ENCODE peak calls at places on chromosomes 11 and 22, in five cellular contexts. One of them, this sample, is unnamed.
A peak's percentile ranks its signal among the peaks of the same experiment; 100 is the strongest.

GRCh38 chr22:19407649-19408606 is 23.6 kb downstream of the HIRA start:
- DNase-seq in mesenchymal stem cell: no peak
- DNase-seq in NCI-H187 treated with DMSO at 0.1 percent for 48 hours: no peak
- DNase-seq in non-pigmented ciliary epithelial cell: no peak
- DNase-seq in NCI-H345: no peak
- DNase-seq in this sample: peak; percentile 54

GRCh38 chr22:42368379-42369249 is 63.6 kb downstream of the NFAM1 start:
- DNase-seq in mesenchymal stem cell: no peak
- DNase-seq in NCI-H187 treated with DMSO at 0.1 percent for 48 hours: no peak
- DNase-seq in non-pigmented ciliary epithelial cell: no peak
- DNase-seq in NCI-H345: peak; percentile 41
- DNase-seq in this sample: peak; percentile 69

GRCh38 chr11:8206251-8207079 is 37.6 kb upstream of the RIC3 start:
- DNase-seq in mesenchymal stem cell: no peak
- DNase-seq in NCI-H187 treated with DMSO at 0.1 percent for 48 hours: no peak
- DNase-seq in non-pigmented ciliary epithelial cell: no peak
- DNase-seq in NCI-H345: no peak
- DNase-seq in this sample: no peak

GRCh38 chr11:115180272-115180671 is 323.9 kb downstream of the CADM1 start:
- DNase-seq in mesenchymal stem cell: no peak
- DNase-seq in NCI-H187 treated with DMSO at 0.1 percent for 48 hours: no peak
- DNase-seq in non-pigmented ciliary epithelial cell: no peak
- DNase-seq in NCI-H345: no peak
- DNase-seq in this sample: peak; percentile 84

GRCh38 chr11:47589504-47590025 is 3.1 kb downstream of the FAM180B start:
- DNase-seq in mesenchymal stem cell: no peak
- DNase-seq in NCI-H187 treated with DMSO at 0.1 percent for 48 hours: no peak
- DNase-seq in non-pigmented ciliary epithelial cell: no peak
- DNase-seq in NCI-H345: no peak
- DNase-seq in this sample: no peak

GRCh38 chr22:19287076-19287724 is 4.3 kb downstream of the CLTCL1 start:
- DNase-seq in mesenchymal stem cell: no peak
- DNase-seq in NCI-H187 treated with DMSO at 0.1 percent for 48 hours: peak; percentile 93
- DNase-seq in non-pigmented ciliary epithelial cell: peak; percentile 38
- DNase-seq in NCI-H345: peak; percentile 77
- DNase-seq in this sample: peak; percentile 81

GRCh38 chr11:123707606-123708205 is 33.8 kb downstream of the ZNF202 start:
- DNase-seq in mesenchymal stem cell: peak; percentile 71
- DNase-seq in NCI-H187 treated with DMSO at 0.1 percent for 48 hours: no peak
- DNase-seq in non-pigmented ciliary epithelial cell: peak; percentile 42
- DNase-seq in NCI-H345: peak; percentile 80
- DNase-seq in this sample: peak; percentile 91

GRCh38 chr11:61496602-61497400 is 11.7 kb upstream of the LRRC10B start:
- DNase-seq in mesenchymal stem cell: no peak
- DNase-seq in NCI-H187 treated with DMSO at 0.1 percent for 48 hours: no peak
- DNase-seq in non-pigmented ciliary epithelial cell: no peak
- DNase-seq in NCI-H345: no peak
- DNase-seq in this sample: no peak

GRCh38 chr11:827861-828167 is at the start of gene CRACR2B:
- DNase-seq in mesenchymal stem cell: no peak
- DNase-seq in NCI-H187 treated with DMSO at 0.1 percent for 48 hours: no peak
- DNase-seq in non-pigmented ciliary epithelial cell: no peak
- DNase-seq in NCI-H345: no peak
- DNase-seq in this sample: no peak

GRCh38 chr11:13235895-13236294 is 41.7 kb upstream of the BMAL1 start:
- DNase-seq in mesenchymal stem cell: no peak
- DNase-seq in NCI-H187 treated with DMSO at 0.1 percent for 48 hours: no peak
- DNase-seq in non-pigmented ciliary epithelial cell: no peak
- DNase-seq in NCI-H345: no peak
- DNase-seq in this sample: no peak

GRCh38 chr22:37018815-37019308 is 385 bp downstream of the TST start:
- DNase-seq in mesenchymal stem cell: peak; percentile 82
- DNase-seq in NCI-H187 treated with DMSO at 0.1 percent for 48 hours: no peak
- DNase-seq in non-pigmented ciliary epithelial cell: no peak
- DNase-seq in NCI-H345: no peak
- DNase-seq in this sample: peak; percentile 51

GRCh38 chr11:12013771-12014170 is 5.3 kb upstream of the DKK3 start:
- DNase-seq in mesenchymal stem cell: no peak
- DNase-seq in NCI-H187 treated with DMSO at 0.1 percent for 48 hours: no peak
- DNase-seq in non-pigmented ciliary epithelial cell: no peak
- DNase-seq in NCI-H345: no peak
- DNase-seq in this sample: no peak

GRCh38 chr22:50252081-50253045 is 1.3 kb upstream of the HDAC10 start:
- DNase-seq in mesenchymal stem cell: peak; percentile 75
- DNase-seq in NCI-H187 treated with DMSO at 0.1 percent for 48 hours: no peak
- DNase-seq in non-pigmented ciliary epithelial cell: no peak
- DNase-seq in NCI-H345: peak; percentile 35
- DNase-seq in this sample: no peak

GRCh38 chr11:44623321-44623715 is 57.9 kb downstream of the CD82 start:
- DNase-seq in mesenchymal stem cell: no peak
- DNase-seq in NCI-H187 treated with DMSO at 0.1 percent for 48 hours: no peak
- DNase-seq in non-pigmented ciliary epithelial cell: no peak
- DNase-seq in NCI-H345: no peak
- DNase-seq in this sample: no peak

GRCh38 chr11:82305123-82305522 is 428.5 kb downstream of the FAM181B start:
- DNase-seq in mesenchymal stem cell: no peak
- DNase-seq in NCI-H187 treated with DMSO at 0.1 percent for 48 hours: no peak
- DNase-seq in non-pigmented ciliary epithelial cell: no peak
- DNase-seq in NCI-H345: no peak
- DNase-seq in this sample: no peak

GRCh38 chr22:20964799-20965103 is 2.3 kb upstream of the AIFM3 start:
- DNase-seq in mesenchymal stem cell: no peak
- DNase-seq in NCI-H187 treated with DMSO at 0.1 percent for 48 hours: no peak
- DNase-seq in non-pigmented ciliary epithelial cell: no peak
- DNase-seq in NCI-H345: no peak
- DNase-seq in this sample: no peak

This sample was measured in NCI-H1417.